ENCODE peak calls at places on chromosomes 4 and X, in five cellular contexts. N, B, Q, P and K are unnamed samples.

GRCh38 chr4:1356181-1356998 is 9.4 kb downstream of the UVSSA start:
- DNase-seq in N (peak; percentile 30), B (peak; percentile 32), Q (peak; percentile 9), P (peak; percentile 47), K (no peak)

GRCh38 chr4:177699365-177700213 is 257.4 kb upstream of the AGA start:
- DNase-seq in N (no peak), B (peak; percentile 73), Q (no peak), P (no peak), K (no peak)

GRCh38 chr4:128528793-128529553 is 241.4 kb upstream of the PGRMC2 start:
- DNase-seq in N (no peak), B (peak; percentile 99), Q (no peak), P (no peak), K (no peak)

GRCh38 chr4:38055566-38055965 is 95.4 kb downstream of the PTTG2 start:
- DNase-seq in N (no peak), B (no peak), Q (no peak), P (no peak), K (no peak)

GRCh38 chrX:154516655-154517100 is 646 bp upstream of the FAM3A start:
- DNase-seq in N (no peak), B (peak; percentile 54), Q (no peak), P (no peak), K (no peak)

GRCh38 chrX:148020329-148020728 is 39.2 kb downstream of the FMR1NB start:
- DNase-seq in N (no peak), B (no peak), Q (no peak), P (no peak), K (no peak)

GRCh38 chr4:130524057-130524456 is 1428.1 kb downstream of the C4orf33 start:
- DNase-seq in N (no peak), B (no peak), Q (no peak), P (no peak), K (no peak)

GRCh38 chr4:25513814-25514213 is 136.8 kb downstream of the ANAPC4 start:
- DNase-seq in N (no peak), B (no peak), Q (no peak), P (no peak), K (no peak)